ENCODE peak calls at places on chromosomes 2 and 18, in five cellular contexts. O is nucleus accumbens, D is GM03348, N is AG08396, L is left lung. R is an unnamed sample.

GRCh38 chr2:100105678-100106054 is 36.7 kb downstream of the AFF3 start:
- DNase-seq in O (no peak), D (peak), N (no peak), L (no peak), R (no peak)

GRCh38 chr18:76592981-76593381 is 97.9 kb upstream of the ZNF516 start:
- DNase-seq in O (no peak), D (no peak), N (no peak), L (no peak), R (no peak)

GRCh38 chr18:8998481-8999217 is 103.8 kb upstream of the NDUFV2 start:
- DNase-seq in O (no peak), D (peak), N (peak), L (no peak), R (peak)

GRCh38 chr2:165197346-165197745 is 6.5 kb downstream of the SCN3A start:
- DNase-seq in O (no peak), D (no peak), N (no peak), L (no peak), R (no peak)

GRCh38 chr2:36290306-36290705 is 65.3 kb upstream of the CRIM1 start:
- DNase-seq in O (no peak), D (no peak), N (no peak), L (no peak), R (no peak)

GRCh38 chr2:9331704-9332103 is 91.6 kb downstream of the ITGB1BP1 start:
- DNase-seq in O (no peak), D (no peak), N (peak), L (no peak), R (no peak)

GRCh38 chr2:178119181-178119922 is 7.1 kb downstream of the RBM45 start:
- DNase-seq in O (no peak), D (no peak), N (no peak), L (no peak), R (no peak)

GRCh38 chr2:56113571-56113970 is 70.2 kb upstream of the CCDC85A start:
- DNase-seq in O (no peak), D (no peak), N (no peak), L (no peak), R (no peak)

GRCh38 chr2:186129767-186130581 is 356.1 kb upstream of the ZC3H15 start:
- DNase-seq in O (no peak), D (no peak), N (peak), L (no peak), R (peak)

GRCh38 chr2:48914477-48915077 is 159.1 kb upstream of the LHCGR start:
- DNase-seq in O (no peak), D (no peak), N (no peak), L (no peak), R (no peak)

GRCh38 chr18:7572837-7573236 is 5.7 kb downstream of the PTPRM start:
- DNase-seq in O (no peak), D (peak), N (no peak), L (no peak), R (no peak)

GRCh38 chr2:29066989-29067605 is 7.2 kb downstream of the PCARE start:
- DNase-seq in O (no peak), D (peak), N (no peak), L (no peak), R (no peak)

GRCh38 chr2:186726938-186727337 is 33.1 kb downstream of the FAM171B start:
- DNase-seq in O (no peak), D (peak), N (no peak), L (no peak), R (peak)

GRCh38 chr2:160492401-160493226 is 993 bp downstream of the RBMS1 start:
- DNase-seq in O (no peak), D (peak), N (peak), L (peak), R (peak)

GRCh38 chr2:189363559-189363958 is 77.7 kb upstream of the WDR75 start:
- DNase-seq in O (no peak), D (peak), N (peak), L (no peak), R (peak)

GRCh38 chr2:12399244-12399643 is 317.5 kb upstream of the TRIB2 start:
- DNase-seq in O (no peak), D (no peak), N (no peak), L (no peak), R (no peak)

GRCh38 chr2:96960271-96960955 is 26.0 kb downstream of the FAM178B start:
- DNase-seq in O (peak), D (peak), N (peak), L (peak), R (peak)

GRCh38 chr2:19776941-19777514 is 124.8 kb downstream of the TTC32 start:
- DNase-seq in O (no peak), D (no peak), N (no peak), L (no peak), R (no peak)

GRCh38 chr2:105521616-105522015 is 122.8 kb upstream of the FHL2 start:
- DNase-seq in O (no peak), D (no peak), N (no peak), L (no peak), R (no peak)

GRCh38 chr18:45935591-45936335 is 31.4 kb downstream of the EPG5 start:
- DNase-seq in O (no peak), D (peak), N (peak), L (no peak), R (peak)

GRCh38 chr2:174613545-174613944 is 15.9 kb upstream of the WIPF1 start:
- DNase-seq in O (no peak), D (no peak), N (no peak), L (no peak), R (no peak)

GRCh38 chr2:218944759-218945404 is 14.6 kb upstream of the CDK5R2 start:
- DNase-seq in O (no peak), D (no peak), N (no peak), L (no peak), R (no peak)

GRCh38 chr2:65164379-65165023 is 34.6 kb upstream of the RAB1A start:
- DNase-seq in O (no peak), D (peak), N (no peak), L (no peak), R (no peak)

GRCh38 chr2:217371681-217372297 is 511.9 kb upstream of the TNP1 start:
- DNase-seq in O (peak), D (no peak), N (no peak), L (no peak), R (no peak)

GRCh38 chr18:51137051-51137729 is 60.3 kb downstream of the MEX3C start:
- DNase-seq in O (no peak), D (no peak), N (no peak), L (no peak), R (no peak)

GRCh38 chr2:239830066-239830717 is 194.9 kb downstream of the NDUFA10 start:
- DNase-seq in O (no peak), D (no peak), N (no peak), L (no peak), R (no peak)

GRCh38 chr2:239625913-239626734 is 225.3 kb upstream of the HDAC4 start:
- DNase-seq in O (no peak), D (no peak), N (no peak), L (no peak), R (no peak)

GRCh38 chr2:212145111-212145510 is 393.5 kb downstream of the ERBB4 start:
- DNase-seq in O (no peak), D (peak), N (peak), L (no peak), R (peak)

GRCh38 chr2:120394764-120395163 is 48.8 kb downstream of the INHBB start:
- DNase-seq in O (no peak), D (no peak), N (no peak), L (no peak), R (no peak)

GRCh38 chr18:64993695-64994094 is 757.1 kb upstream of the CDH7 start:
- DNase-seq in O (no peak), D (no peak), N (no peak), L (no peak), R (no peak)

GRCh38 chr18:69631281-69631680 is 230.6 kb downstream of the DOK6 start:
- DNase-seq in O (no peak), D (no peak), N (no peak), L (no peak), R (no peak)

GRCh38 chr2:201420442-201421113 is 30.7 kb downstream of the TRAK2 start:
- DNase-seq in O (no peak), D (peak), N (peak), L (no peak), R (no peak)

GRCh38 chr2:46486441-46486840 is 7.1 kb downstream of the TMEM247 start:
- DNase-seq in O (no peak), D (no peak), N (no peak), L (no peak), R (no peak)

GRCh38 chr2:111705711-111706323 is 178.2 kb downstream of the ANAPC1 start:
- DNase-seq in O (no peak), D (peak), N (peak), L (no peak), R (peak)

GRCh38 chr2:210568108-210568507 is 11.7 kb downstream of the CPS1 start:
- DNase-seq in O (no peak), D (no peak), N (no peak), L (no peak), R (no peak)